ENCODE peak calls at places on chromosomes 6 and 20, in seven cellular contexts. N, G, B, S, E, F and M are unnamed samples.

GRCh38 chr6:138559153-138559552 is 59.9 kb upstream of the NHSL1 start:
- DNase-seq in E (no peak), B (no peak), S (no peak), N (no peak), G (no peak), F (no peak), M (no peak)

GRCh38 chr6:11909696-11910132 is 102.4 kb upstream of the HIVEP1 start:
- DNase-seq in G (no peak), N (no peak), F (no peak), B (no peak), E (no peak), S (no peak), M (no peak)

GRCh38 chr20:64146936-64147451 is 17.3 kb upstream of the MYT1 start:
- DNase-seq in B (peak; percentile 10), S (no peak), E (no peak), N (no peak), F (peak; percentile 42), G (no peak), M (no peak)

GRCh38 chr6:109449789-109450673 is 5.5 kb downstream of the MICAL1 start:
- DNase-seq in S (no peak), F (no peak), N (peak; percentile 87), B (no peak), E (no peak), G (no peak), M (no peak)

GRCh38 chr20:7113577-7114466 is 346.3 kb downstream of the BMP2 start:
- DNase-seq in E (no peak), S (peak; percentile 36), F (no peak), B (peak; percentile 51), N (no peak), G (no peak), M (no peak)

GRCh38 chr20:54510546-54511129 is 35.2 kb downstream of the DOK5 start:
- DNase-seq in S (no peak), G (no peak), N (no peak), F (no peak), B (peak; percentile 58), E (peak; percentile 82), M (no peak)

GRCh38 chr6:1817033-1817761 is 207.5 kb downstream of the FOXC1 start:
- DNase-seq in S (no peak), E (no peak), G (no peak), B (no peak), N (no peak), F (no peak), M (no peak)

GRCh38 chr6:15268130-15268908 is 22.4 kb downstream of the JARID2 start:
- DNase-seq in S (no peak), E (no peak), B (no peak), N (no peak), G (no peak), F (no peak), M (no peak)

GRCh38 chr6:139531716-139532115 is 157.3 kb upstream of the CITED2 start:
- DNase-seq in S (no peak), N (no peak), F (no peak), G (no peak), B (no peak), E (no peak), M (no peak)

GRCh38 chr20:31923388-31924271 is 28.2 kb downstream of the PDRG1 start:
- DNase-seq in E (no peak), G (peak; percentile 47), S (no peak), F (peak; percentile 51), B (no peak), N (no peak), M (no peak)

GRCh38 chr6:143117108-143117507 is 56.4 kb downstream of the AIG1 start:
- DNase-seq in B (no peak), S (no peak), E (no peak), F (no peak), G (no peak), N (no peak), M (no peak)

GRCh38 chr6:34979218-34979617 is 90.2 kb downstream of the ANKS1A start:
- DNase-seq in E (no peak), N (no peak), F (no peak), S (no peak), B (no peak), G (no peak), M (no peak)

GRCh38 chr6:99768166-99768565 is 161.5 kb downstream of the PRDM13 start:
- DNase-seq in G (no peak), E (no peak), S (no peak), F (no peak), N (no peak), B (no peak), M (no peak)
- TF ChIP-seq POLR2A in G (no peak), E (no peak), S (no peak), F (no peak), N (no peak), B (no peak), M (no peak)

GRCh38 chr6:31632279-31632946 is 11.9 kb downstream of the PRRC2A start:
- DNase-seq in N (no peak), F (no peak), E (no peak), B (no peak), S (no peak), G (no peak), M (no peak)

GRCh38 chr6:31631209-31631608 is 10.7 kb downstream of the PRRC2A start:
- DNase-seq in F (no peak), B (no peak), S (no peak), N (no peak), E (no peak), G (no peak), M (no peak)

GRCh38 chr6:31633447-31633846 is 12.9 kb downstream of the PRRC2A start:
- DNase-seq in N (no peak), G (no peak), E (no peak), F (no peak), B (no peak), S (no peak), M (no peak)

GRCh38 chr6:31630177-31630934 is 9.8 kb downstream of the PRRC2A start:
- DNase-seq in F (no peak), E (no peak), G (no peak), S (no peak), B (no peak), N (no peak), M (no peak)

GRCh38 chr6:31631681-31632278 is 11.3 kb downstream of the PRRC2A start:
- DNase-seq in G (no peak), N (no peak), F (no peak), S (no peak), E (no peak), B (no peak), M (no peak)
- TF ChIP-seq POLR2A in G (no peak), N (no peak), F (no peak), S (no peak), E (no peak), B (no peak), M (no peak)

DNA sequence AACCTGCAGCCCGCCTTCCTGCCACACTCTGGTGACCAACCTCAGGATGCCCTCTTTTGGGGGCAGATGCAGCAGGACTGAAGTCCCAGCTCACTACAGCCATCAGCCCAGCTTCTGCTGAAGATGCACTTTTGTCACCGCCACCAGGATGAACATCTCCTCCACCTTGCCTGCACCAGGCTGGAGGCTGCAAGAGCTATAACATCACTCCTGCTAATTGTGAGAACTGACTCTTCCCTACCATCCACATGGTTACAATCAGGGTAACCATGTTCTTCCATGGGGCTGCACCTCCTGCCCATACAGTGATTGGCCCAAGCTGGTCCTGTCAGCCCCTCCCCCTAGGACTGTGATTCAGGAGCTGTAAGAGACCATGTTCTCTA is 2.0 kb upstream of the ACTL10 start:
- DNase-seq in F (no peak), B (no peak), N (no peak), G (no peak), S (no peak), E (no peak), M (no peak)
- TF ChIP-seq POLR2A in F (no peak), B (no peak), N (no peak), G (no peak), S (no peak), E (no peak), M (no peak)

GRCh38 chr6:30211899-30212298 is 1.3 kb downstream of the TRIM26 start:
- DNase-seq in G (no peak), E (no peak), N (no peak), S (no peak), B (no peak), F (no peak), M (no peak)

GRCh38 chr6:30216096-30216495 is 2.9 kb upstream of the TRIM26 start:
- DNase-seq in E (no peak), G (no peak), S (no peak), N (no peak), B (no peak), F (no peak), M (no peak)

GRCh38 chr6:30213654-30213998 is 420 bp upstream of the TRIM26 start:
- DNase-seq in F (no peak), S (no peak), B (no peak), G (no peak), E (no peak), N (no peak), M (no peak)

GRCh38 chr6:30212865-30213653 is at the start of gene TRIM26:
- DNase-seq in E (peak; percentile 99), G (peak; percentile 89), F (peak; percentile 99), N (peak; percentile 99), B (peak; percentile 98), S (peak; percentile 97), M (peak; percentile 86)

DNA sequence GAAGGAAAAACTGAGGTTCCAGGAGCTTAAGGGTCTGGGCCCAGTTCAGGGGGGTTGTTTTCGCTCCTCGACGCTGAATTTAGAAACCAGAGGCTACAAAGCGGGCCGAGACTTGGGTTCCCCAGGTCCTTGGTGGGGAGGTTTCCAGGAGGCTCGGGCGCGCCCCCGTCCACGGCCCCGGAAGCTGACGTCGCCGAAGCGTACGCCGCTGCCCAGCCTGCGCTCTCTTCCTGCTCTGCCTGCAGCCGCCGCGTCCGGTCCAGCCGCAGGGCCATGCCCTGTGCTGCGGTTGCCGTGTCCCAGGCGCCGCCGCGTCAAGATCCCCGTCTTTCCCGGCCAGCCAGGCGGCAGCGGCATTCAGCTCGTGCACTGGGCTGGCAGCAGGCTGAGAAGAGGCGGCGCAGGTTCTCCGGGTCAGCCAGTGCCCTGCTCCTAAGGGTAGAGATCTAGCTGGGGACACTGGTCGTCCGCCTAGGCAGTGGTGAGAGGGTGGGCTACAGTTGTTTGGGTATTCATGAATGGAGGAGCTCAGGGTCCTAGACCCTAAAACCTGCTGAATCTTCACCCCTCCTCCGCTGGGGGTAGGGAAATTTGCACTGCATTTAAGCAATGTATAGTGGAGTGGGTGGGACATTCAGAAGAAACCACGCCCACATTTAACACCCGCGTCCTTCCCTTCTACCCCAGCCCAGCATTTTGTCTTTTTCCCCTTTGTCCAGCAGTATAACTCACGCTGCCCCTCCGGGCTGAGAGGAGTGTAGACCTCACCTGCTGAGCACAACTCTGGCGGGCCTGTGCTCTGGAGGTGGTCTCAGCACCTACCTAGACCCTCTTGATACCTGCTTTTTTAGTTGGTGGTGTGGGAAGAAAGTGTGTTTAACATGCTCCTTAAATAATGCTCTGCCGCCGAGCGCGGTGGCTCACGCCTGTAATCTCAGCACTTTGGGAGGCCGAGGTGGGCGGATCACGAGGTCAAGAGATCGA is 1.1 kb upstream of the TRIM26 start:
- DNase-seq in F (peak; percentile 94), N (peak; percentile 95), B (peak; percentile 90), S (peak; percentile 91), G (peak; percentile 33), E (peak; percentile 80), M (no peak)
- TF ChIP-seq POLR2A in F (peak; percentile 29), N (peak; percentile 90), B (peak; percentile 63), S (peak; percentile 90), G (peak; percentile 94), E (peak; percentile 55), M (no peak)